ENCODE peak calls at places on chromosome 12, in nine cellular contexts. L is GM23338; S is HepG2; Q is GM23248; A is colonic mucosa; O is HAP-1; V is CD8-positive, alpha-beta memory T cell; Y is SK-N-SH; J is SJCRH30. Z is an unnamed sample. For H3K4me1, the result is how much of the 10 kb centered on the place peaks cover.

GRCh38 chr12:71661977-71662522 is 1.6 kb downstream of the ZFC3H1 start:
- DNase-seq in L (no peak), S (no peak), Q (peak), A (no peak), O (no peak), V (no peak), Y (no peak), J (no peak), Z (no peak)

GRCh38 chr12:44873898-44874297 is 2.2 kb downstream of the NELL2 start:
- DNase-seq in L (peak), S (no peak), Q (peak), A (no peak), O (peak), V (no peak), Y (peak), J (no peak), Z (peak)

GRCh38 chr12:120139958-120140357 is 23.4 kb upstream of the RAB35 start:
- DNase-seq in L (no peak), S (no peak), Q (no peak), A (no peak), O (no peak), V (no peak), Y (no peak), J (no peak), Z (no peak)

GRCh38 chr12:122087431-122088180 is 9.1 kb downstream of the MLXIP start:
- DNase-seq in L (no peak), S (no peak), Q (no peak), A (peak), O (no peak), V (no peak), Y (no peak), J (no peak), Z (no peak)

GRCh38 chr12:32502693-32503510 is 103.5 kb downstream of the FGD4 start:
- DNase-seq in L (peak), S (no peak), Q (peak), A (no peak), O (peak), V (no peak), Y (no peak), J (peak), Z (peak)

GRCh38 chr12:121789800-121790748 is 3.4 kb downstream of the RHOF start:
- DNase-seq in L (peak), S (no peak), Q (no peak), A (peak), O (no peak), V (peak), Y (no peak), J (peak), Z (peak)

GRCh38 chr12:5094550-5094949 is 50.9 kb downstream of the KCNA5 start:
- DNase-seq in L (no peak), S (no peak), Q (peak), A (no peak), O (no peak), V (no peak), Y (no peak), J (no peak), Z (no peak)

GRCh38 chr12:125143491-125143890 is 78.3 kb downstream of the AACS start:
- DNase-seq in L (no peak), S (no peak), Q (peak), A (peak), O (no peak), V (no peak), Y (peak), J (peak), Z (peak)

GRCh38 chr12:77814361-77814760 is 16.3 kb upstream of the NAV3 start:
- DNase-seq in L (no peak), S (no peak), Q (no peak), A (no peak), O (no peak), V (no peak), Y (no peak), J (peak), Z (no peak)

GRCh38 chr12:67364228-67364627 is 95.1 kb downstream of the CAND1 start:
- DNase-seq in L (no peak), S (no peak), Q (no peak), A (no peak), O (no peak), V (no peak), Y (no peak), J (peak), Z (peak)

GRCh38 chr12:24741216-24741615 is 207.7 kb downstream of the BCAT1 start:
- DNase-seq in L (no peak), S (no peak), Q (no peak), A (no peak), O (no peak), V (no peak), Y (no peak), J (no peak), Z (no peak)

GRCh38 chr12:133058203-133059125 is 21.2 kb downstream of the ZNF84 start:
- DNase-seq in L (peak), S (no peak), Q (peak), A (no peak), O (no peak), V (no peak), Y (no peak), J (peak), Z (no peak)

GRCh38 chr12:26632746-26633145 is 200.2 kb downstream of the ITPR2 start:
- DNase-seq in L (no peak), S (no peak), Q (no peak), A (no peak), O (no peak), V (no peak), Y (no peak), J (no peak), Z (no peak)
- H3K4me1 ChIP-seq in L (under half), S (half or more), Q (under half), A (under half), O (under half), V (under half), Y (half or more), J (under half), Z (under half)

DNA sequence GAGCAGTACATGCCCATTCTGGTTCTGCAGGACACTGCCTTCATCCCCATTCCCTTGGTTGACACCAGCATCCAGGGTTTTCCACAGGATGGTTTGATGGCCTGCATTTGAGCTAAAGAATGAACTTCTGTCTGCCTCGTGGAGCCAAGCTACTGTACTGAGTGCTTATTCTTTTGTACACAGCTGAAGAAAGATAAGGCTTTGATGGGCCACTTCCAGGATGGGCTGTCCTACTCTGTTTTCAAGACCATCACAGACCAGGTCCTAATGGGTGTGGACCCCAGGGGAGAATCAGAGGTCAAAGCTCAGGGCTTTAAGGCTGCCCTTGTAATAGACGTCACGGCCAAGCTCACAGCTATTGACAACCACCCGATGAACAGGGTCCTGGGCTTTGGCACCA is 23.7 kb downstream of the BCL2L14 start:
- DNase-seq in L (no peak), S (no peak), Q (no peak), A (no peak), O (no peak), V (no peak), Y (no peak), J (no peak), Z (no peak)
- H3K4me1 ChIP-seq in L (under half), S (under half), Q (under half), A (under half), O (under half), V (under half), Y (under half), J (under half), Z (under half)

GRCh38 chr12:3103806-3104205 is 26.6 kb downstream of the TSPAN9 start:
- DNase-seq in L (no peak), S (no peak), Q (no peak), A (no peak), O (no peak), V (no peak), Y (peak), J (no peak), Z (no peak)

GRCh38 chr12:3106564-3106963 is 29.4 kb downstream of the TSPAN9 start:
- DNase-seq in L (no peak), S (no peak), Q (no peak), A (no peak), O (no peak), V (no peak), Y (no peak), J (no peak), Z (no peak)

GRCh38 chr12:3107954-3108353 is 30.8 kb downstream of the TSPAN9 start:
- DNase-seq in L (no peak), S (no peak), Q (peak), A (no peak), O (no peak), V (no peak), Y (no peak), J (no peak), Z (no peak)

GRCh38 chr12:3105690-3106479 is 28.7 kb downstream of the TSPAN9 start:
- DNase-seq in L (no peak), S (no peak), Q (no peak), A (no peak), O (no peak), V (no peak), Y (no peak), J (no peak), Z (no peak)

DNA sequence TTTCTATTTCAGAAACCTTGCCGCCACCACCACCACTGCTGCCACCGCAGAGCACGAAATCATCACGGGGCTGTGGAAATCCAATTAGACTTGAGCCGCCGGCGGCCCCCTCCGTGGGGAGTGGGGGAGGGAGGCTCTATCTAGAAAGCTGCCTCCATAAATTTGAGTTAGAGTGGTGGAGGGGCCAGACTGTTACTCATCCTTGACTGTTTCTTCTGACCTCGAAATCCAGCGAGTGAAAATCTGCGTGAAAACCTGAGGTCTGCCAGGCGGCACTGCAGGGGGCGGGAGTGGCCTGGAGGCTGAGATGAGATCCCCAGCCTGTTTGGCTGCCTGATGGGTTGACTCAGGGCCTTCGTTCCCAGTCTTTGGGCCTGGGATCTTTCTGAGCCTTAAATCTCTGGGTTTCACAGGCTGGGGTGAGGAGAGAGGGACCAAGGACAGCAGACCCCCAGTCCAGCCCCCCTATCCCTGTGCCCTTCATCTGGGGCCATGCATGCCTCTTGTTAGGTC is 29.9 kb downstream of the TSPAN9 start:
- DNase-seq in L (peak), S (no peak), Q (peak), A (no peak), O (no peak), V (no peak), Y (peak), J (peak), Z (no peak)
- H3K4me1 ChIP-seq in L (under half), S (half or more), Q (under half), A (under half), O (under half), V (under half), Y (under half), J (under half), Z (under half)

GRCh38 chr12:65308001-65308400 is 29.5 kb downstream of the MSRB3 start:
- DNase-seq in L (no peak), S (no peak), Q (peak), A (no peak), O (no peak), V (no peak), Y (no peak), J (no peak), Z (no peak)
- H3K4me1 ChIP-seq in L (under half), S (under half), Q (half or more), A (under half), O (under half), V (under half), Y (under half), J (under half), Z (under half)